ENCODE peak calls at places on chromosomes 12 and 14, in six cellular contexts. S is progenitor cell of endocrine pancreas, B is iris pigment epithelial cell, J is left colon, E is GM12865, M is nephron progenitor cell. V is an unnamed sample.

GRCh38 chr14:102183922-102184677 is 44.4 kb downstream of the WDR20 start:
- DNase-seq in S (no peak), E (no peak), B (no peak), M (no peak), J (no peak), V (no peak)

GRCh38 chr12:45284096-45284901 is 68.4 kb downstream of the ANO6 start:
- DNase-seq in B (peak), E (no peak), M (peak), S (no peak), J (no peak), V (no peak)

GRCh38 chr14:93648440-93649168 is 139.7 kb downstream of the PRIMA1 start:
- DNase-seq in S (no peak), B (no peak), M (peak), E (peak), J (no peak), V (peak)

GRCh38 chr12:56954956-56955355 is 2.5 kb downstream of the RDH16 start:
- DNase-seq in E (no peak), S (no peak), M (no peak), J (no peak), B (no peak), V (no peak)

GRCh38 chr14:22339277-22339676 is 249.7 kb downstream of the DAD1 start:
- DNase-seq in S (no peak), B (peak), M (no peak), J (peak), E (no peak), V (no peak)

GRCh38 chr14:91352696-91353692 is 64.6 kb downstream of the CCDC88C start:
- DNase-seq in M (no peak), J (no peak), E (no peak), B (no peak), S (no peak), V (no peak)

GRCh38 chr12:80282761-80283160 is 161.3 kb upstream of the PTPRQ start:
- DNase-seq in B (peak), S (no peak), M (no peak), J (no peak), E (no peak), V (no peak)

GRCh38 chr12:28231248-28231647 is 41.0 kb downstream of the CCDC91 start:
- DNase-seq in S (no peak), B (no peak), E (no peak), J (no peak), M (no peak), V (no peak)